ENCODE peak calls at places on chromosomes 13 and 19, in seven cellular contexts. K is activated CD8-positive, alpha-beta memory T cell treated with anti-CD3 and anti-CD28 coated beads for 4 hours; R is ELF-1; Y is stimulated activated CD4-positive, alpha-beta T cell treated with anti-CD3 and anti-CD28 coated beads, Interleukin-2, amount 100 ng/mL, for 48 hours; U is RPMI7951; P is Calu3; G is stromal cell of bone marrow. S is an unnamed sample.

GRCh38 chr13:51734786-51735185 is 69.2 kb downstream of the DHRS12 start:
- DNase-seq in K (no peak), R (no peak), Y (no peak), U (no peak), P (no peak), G (no peak), S (no peak)

GRCh38 chr13:43085545-43085944 is 62.2 kb downstream of the DNAJC15 start:
- DNase-seq in K (no peak), R (no peak), Y (no peak), U (peak), P (no peak), G (peak), S (no peak)

GRCh38 chr19:45897413-45897812 is 5.0 kb downstream of the MYPOP start:
- DNase-seq in K (no peak), R (no peak), Y (no peak), U (no peak), P (no peak), G (no peak), S (no peak)

GRCh38 chr19:18726846-18727245 is 43.4 kb downstream of the CRTC1 start:
- DNase-seq in K (no peak), R (no peak), Y (no peak), U (no peak), P (no peak), G (no peak), S (no peak)

GRCh38 chr13:109673477-109673876 is 112.9 kb downstream of the IRS2 start:
- DNase-seq in K (no peak), R (no peak), Y (no peak), U (no peak), P (no peak), G (peak), S (no peak)

GRCh38 chr19:10091892-10092641 is 6.0 kb downstream of the SHFL start:
- DNase-seq in K (no peak), R (no peak), Y (no peak), U (no peak), P (no peak), G (no peak), S (no peak)

GRCh38 chr13:30569901-30570576 is 47.7 kb upstream of the USPL1 start:
- DNase-seq in K (no peak), R (peak), Y (no peak), U (peak), P (no peak), G (peak), S (peak)

GRCh38 chr19:2012941-2013682 is 2.4 kb downstream of the BTBD2 start:
- DNase-seq in K (no peak), R (no peak), Y (no peak), U (no peak), P (no peak), G (no peak), S (no peak)

GRCh38 chr19:13796301-13797057 is 1.2 kb downstream of the ZSWIM4 start:
- DNase-seq in K (no peak), R (peak), Y (no peak), U (peak), P (peak), G (peak), S (peak)

S was measured in endodermal cell.